ENCODE peak calls at places on chromosomes 12 and 14, in ten cellular contexts. H is GM23248; Q is head of caudate nucleus; U is kidney tubule cell; W is transverse colon; Z is glomerular endothelial cell; R is stimulated activated CD4-positive, alpha-beta T cell treated with anti-CD3 and anti-CD28 coated beads, Interleukin-4, amount 100 ng/mL, for 1 hour; T is islet precursor cell; F is activated CD4-positive, alpha-beta T cell treated with anti-CD3 and anti-CD28 coated beads, Interleukin-2, amount 50 U/mL, for 1 hour; Y is AG09319. A is an unnamed sample.
A peak's percentile ranks its signal among the peaks of the same experiment; 100 is the strongest.

GRCh38 chr12:104742551-104742961 is 215.5 kb downstream of the SLC41A2 start:
- DNase-seq in H (no peak), Q (peak; percentile 78), U (no peak), W (no peak), Z (no peak), R (no peak), T (no peak), F (no peak), Y (no peak), A (peak; percentile 75)

GRCh38 chr14:91409991-91410401 is 7.6 kb downstream of the CCDC88C start:
- DNase-seq in H (no peak), Q (no peak), U (no peak), W (no peak), Z (no peak), R (no peak), T (no peak), F (no peak), Y (no peak), A (no peak)

GRCh38 chr14:69090187-69090789 is 62.6 kb downstream of the DCAF5 start:
- DNase-seq in H (peak; percentile 64), Q (peak; percentile 63), U (peak; percentile 68), W (peak; percentile 15), Z (no peak), R (peak; percentile 6), T (no peak), F (peak; percentile 20), Y (no peak), A (no peak)

GRCh38 chr12:45726594-45727300 is 2.8 kb upstream of the ARID2 start:
- DNase-seq in H (peak; percentile 78), Q (peak; percentile 86), U (peak; percentile 53), W (peak; percentile 62), Z (no peak), R (peak; percentile 30), T (peak; percentile 82), F (no peak), Y (no peak), A (no peak)

GRCh38 chr12:98490491-98491453 is 24.6 kb upstream of the TMPO start:
- DNase-seq in H (peak; percentile 86), Q (peak; percentile 96), U (peak; percentile 95), W (peak; percentile 91), Z (peak; percentile 92), R (peak; percentile 78), T (peak; percentile 99), F (peak; percentile 83), Y (peak; percentile 68), A (peak; percentile 89)

GRCh38 chr12:116346222-116346621 is 68.7 kb upstream of the MED13L start:
- DNase-seq in H (no peak), Q (no peak), U (no peak), W (no peak), Z (no peak), R (no peak), T (peak; percentile 81), F (no peak), Y (no peak), A (no peak)

GRCh38 chr12:52469853-52470252 is 3.8 kb downstream of the KRT6C start:
- DNase-seq in H (no peak), Q (no peak), U (no peak), W (no peak), Z (no peak), R (no peak), T (no peak), F (no peak), Y (no peak), A (no peak)

GRCh38 chr14:51638071-51638944 is 13.4 kb upstream of the FRMD6 start:
- DNase-seq in H (peak; percentile 91), Q (no peak), U (peak; percentile 92), W (no peak), Z (no peak), R (no peak), T (peak; percentile 95), F (no peak), Y (no peak), A (no peak)

GRCh38 chr12:47636908-47637780 is 68.7 kb downstream of the RPAP3 start:
- DNase-seq in H (peak; percentile 45), Q (peak; percentile 48), U (peak; percentile 69), W (peak; percentile 25), Z (no peak), R (peak; percentile 28), T (peak; percentile 85), F (peak; percentile 18), Y (no peak), A (no peak)

GRCh38 chr12:45575823-45576448 is 153.6 kb upstream of the ARID2 start:
- DNase-seq in H (no peak), Q (no peak), U (no peak), W (no peak), Z (no peak), R (no peak), T (no peak), F (no peak), Y (no peak), A (peak; percentile 29)

GRCh38 chr14:70698288-70698687 is 56.6 kb downstream of the TTC9 start:
- DNase-seq in H (peak; percentile 72), Q (no peak), U (peak; percentile 78), W (peak; percentile 43), Z (no peak), R (no peak), T (peak; percentile 63), F (no peak), Y (no peak), A (no peak)

GRCh38 chr12:26841085-26841484 is 8.1 kb upstream of the ITPR2 start:
- DNase-seq in H (no peak), Q (no peak), U (no peak), W (no peak), Z (no peak), R (peak; percentile 11), T (no peak), F (peak; percentile 23), Y (no peak), A (no peak)

GRCh38 chr12:49832836-49833421 is 4.7 kb upstream of the NCKAP5L start:
- DNase-seq in H (peak; percentile 86), Q (no peak), U (peak; percentile 40), W (no peak), Z (no peak), R (no peak), T (no peak), F (no peak), Y (no peak), A (no peak)

GRCh38 chr12:1234073-1234472 is 243.1 kb downstream of the ERC1 start:
- DNase-seq in H (peak; percentile 35), Q (no peak), U (no peak), W (no peak), Z (no peak), R (no peak), T (no peak), F (no peak), Y (no peak), A (no peak)

GRCh38 chr12:46800160-46800559 is 25.6 kb downstream of the SLC38A4 start:
- DNase-seq in H (no peak), Q (no peak), U (no peak), W (no peak), Z (no peak), R (no peak), T (no peak), F (no peak), Y (no peak), A (no peak)

GRCh38 chr14:105982664-105983063 is 456.3 kb downstream of the TMEM121 start:
- DNase-seq in H (no peak), Q (no peak), U (no peak), W (no peak), Z (no peak), R (no peak), T (no peak), F (no peak), Y (no peak), A (no peak)

GRCh38 chr12:78034025-78034424 is 203.3 kb downstream of the NAV3 start:
- DNase-seq in H (peak; percentile 59), Q (no peak), U (no peak), W (no peak), Z (no peak), R (no peak), T (no peak), F (no peak), Y (peak; percentile 44), A (no peak)

GRCh38 chr12:123896786-123897185 is 75.8 kb downstream of the CCDC92 start:
- DNase-seq in H (peak; percentile 84), Q (no peak), U (no peak), W (no peak), Z (no peak), R (no peak), T (no peak), F (no peak), Y (peak; percentile 88), A (no peak)

A was measured in globus pallidus.